ENCODE peak calls at places on chromosomes 11 and 22, in four cellular contexts. X is K562, H is right lobe of liver, J is body of pancreas. L is an unnamed sample. For H3K9me3, the result is how much of the 10 kb centered on the place peaks cover.

GRCh38 chr11:115279831-115280761 is 224.1 kb downstream of the CADM1 start:
- ATAC-seq in X (no peak), H (no peak), J (no peak), L (no peak)

GRCh38 chr11:82960779-82961143 is 59.2 kb downstream of the DDIAS start:
- ATAC-seq in X (no peak), H (no peak), J (no peak), L (no peak)

GRCh38 chr22:45007247-45007945 is 2.4 kb downstream of the PHF21B start:
- ATAC-seq in X (peak), H (no peak), J (peak), L (peak)

GRCh38 chr11:12123799-12124198 is 13.4 kb downstream of the MICAL2 start:
- ATAC-seq in X (no peak), H (no peak), J (no peak), L (no peak)

GRCh38 chr22:46057762-46058420 is 80.9 kb upstream of the WNT7B start:
- ATAC-seq in X (peak), H (peak), J (peak), L (no peak)

GRCh38 chr22:47621253-47621652 is 858.8 kb downstream of the TBC1D22A start:
- ATAC-seq in X (no peak), H (no peak), J (no peak), L (no peak)

GRCh38 chr11:704799-705645 is 1.0 kb upstream of the EPS8L2 start:
- ATAC-seq in X (no peak), H (peak), J (peak), L (no peak)

GRCh38 chr11:115760528-115760837 is 256.3 kb upstream of the CADM1 start:
- ATAC-seq in X (no peak), H (no peak), J (peak), L (peak)

GRCh38 chr22:26477341-26477731 is 6.2 kb downstream of the HPS4 start:
- ATAC-seq in X (no peak), H (no peak), J (no peak), L (no peak)

GRCh38 chr22:36586250-36586649 is 57.3 kb upstream of the EIF3D start:
- ATAC-seq in X (no peak), H (no peak), J (no peak), L (no peak)

GRCh38 chr11:74138572-74138971 is 32.2 kb downstream of the C2CD3 start:
- ATAC-seq in X (peak), H (no peak), J (peak), L (peak)

GRCh38 chr11:119154178-119154577 is 5.3 kb downstream of the ABCG4 start:
- ATAC-seq in X (peak), H (no peak), J (no peak), L (no peak)

GRCh38 chr11:119155733-119156492 is 7.1 kb downstream of the ABCG4 start:
- ATAC-seq in X (peak), H (no peak), J (no peak), L (no peak)

GRCh38 chr11:119152043-119152442 is 3.2 kb downstream of the ABCG4 start:
- ATAC-seq in X (no peak), H (no peak), J (no peak), L (no peak)

GRCh38 chr11:119152604-119153003 is 3.8 kb downstream of the ABCG4 start:
- ATAC-seq in X (no peak), H (no peak), J (no peak), L (no peak)

GRCh38 chr11:119153049-119153818 is 4.4 kb downstream of the ABCG4 start:
- ATAC-seq in X (peak), H (no peak), J (no peak), L (no peak)
- TF ChIP-seq CTCF in X (peak), H (no peak), J (no peak), L (no peak)

GRCh38 chr22:23893446-23893956 is 682 bp upstream of the MIF start:
- ATAC-seq in X (no peak), H (no peak), J (no peak), L (no peak)

GRCh38 chr22:23896166-23896522 is 2.0 kb downstream of the MIF start:
- ATAC-seq in X (no peak), H (no peak), J (no peak), L (no peak)

GRCh38 chr22:23895599-23896144 is 1.5 kb downstream of the MIF start:
- ATAC-seq in X (no peak), H (no peak), J (no peak), L (no peak)

GRCh38 chr22:23893957-23894709 is at the start of gene MIF:
- ATAC-seq in X (peak), H (peak), J (peak), L (peak)

DNA sequence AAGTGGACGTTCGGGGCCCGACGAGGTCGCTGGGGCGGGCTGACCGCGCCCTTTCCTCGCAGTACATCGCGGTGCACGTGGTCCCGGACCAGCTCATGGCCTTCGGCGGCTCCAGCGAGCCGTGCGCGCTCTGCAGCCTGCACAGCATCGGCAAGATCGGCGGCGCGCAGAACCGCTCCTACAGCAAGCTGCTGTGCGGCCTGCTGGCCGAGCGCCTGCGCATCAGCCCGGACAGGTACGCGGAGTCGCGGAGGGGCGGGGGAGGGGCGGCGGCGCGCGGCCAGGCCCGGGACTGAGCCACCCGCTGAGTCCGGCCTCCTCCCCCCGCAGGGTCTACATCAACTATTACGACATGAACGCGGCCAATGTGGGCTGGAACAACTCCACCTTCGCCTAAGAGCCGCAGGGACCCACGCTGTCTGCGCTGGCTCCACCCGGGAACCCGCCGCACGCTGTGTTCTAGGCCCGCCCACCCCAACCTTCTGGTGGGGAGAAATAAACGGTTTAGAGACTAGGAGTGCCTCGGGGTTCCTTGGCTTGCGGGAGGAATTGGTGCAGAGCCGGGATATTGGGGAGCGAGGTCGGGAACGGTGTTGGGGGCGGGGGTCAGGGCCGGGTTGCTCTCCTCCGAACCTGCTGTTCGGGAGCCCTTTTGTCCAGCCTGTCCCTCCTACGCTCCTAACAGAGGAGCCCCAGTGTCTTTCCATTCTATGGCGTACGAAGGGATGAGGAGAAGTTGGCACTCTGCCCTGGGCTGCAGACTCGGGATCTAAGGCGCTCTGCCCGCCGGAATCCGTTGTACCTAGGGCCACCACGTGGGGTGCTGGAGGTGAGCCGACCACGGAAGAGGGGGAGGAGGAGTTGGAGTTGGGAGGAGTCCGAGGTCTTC is 771 bp downstream of the MIF start:
- ATAC-seq in X (peak), H (peak), J (peak), L (peak)
- TF ChIP-seq POLR2A in X (peak), H (no peak), J (no peak), L (no peak)

DNA sequence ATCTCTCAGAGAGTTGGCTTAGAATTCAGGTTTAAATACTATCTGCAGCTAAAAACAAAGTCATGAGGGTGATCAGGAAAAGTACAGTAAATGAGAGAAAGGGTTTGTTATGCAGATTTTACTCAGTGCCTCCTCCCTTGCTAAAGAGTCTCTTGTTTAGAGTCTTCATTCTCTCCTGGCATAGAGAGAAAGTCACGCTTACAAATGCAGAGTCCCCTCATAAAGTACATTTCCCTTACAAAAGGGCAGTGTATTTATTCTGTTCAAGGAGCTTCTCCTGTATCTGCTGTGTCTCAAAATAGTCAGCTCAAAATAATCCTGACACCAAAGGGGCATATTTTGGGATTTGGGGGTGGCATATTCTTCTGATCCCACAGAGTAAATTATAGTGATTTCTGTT is 102.8 kb downstream of the MTNR1B start:
- ATAC-seq in X (no peak), H (no peak), J (no peak), L (no peak)
- H3K9me3 ChIP-seq in X (under half), H (under half), J (under half), L (under half)

GRCh38 chr11:64040684-64041267 is 5.0 kb downstream of the FLRT1 start:
- ATAC-seq in X (peak), H (peak), J (no peak), L (no peak)

GRCh38 chr11:64039012-64039665 is 3.4 kb downstream of the FLRT1 start:
- ATAC-seq in X (no peak), H (no peak), J (no peak), L (no peak)

GRCh38 chr11:64043545-64043944 is 7.8 kb downstream of the FLRT1 start:
- ATAC-seq in X (no peak), H (no peak), J (no peak), L (no peak)

GRCh38 chr11:64042301-64042700 is 6.6 kb downstream of the FLRT1 start:
- ATAC-seq in X (peak), H (peak), J (no peak), L (no peak)

GRCh38 chr11:64041846-64042245 is 6.1 kb downstream of the FLRT1 start:
- ATAC-seq in X (no peak), H (no peak), J (no peak), L (no peak)
- TF ChIP-seq CTCF in X (no peak), H (no peak), J (no peak), L (no peak)

GRCh38 chr11:130897262-130898182 is 18.8 kb downstream of the SNX19 start:
- ATAC-seq in X (no peak), H (peak), J (peak), L (peak)
- TF ChIP-seq POLR2A in X (no peak), H (no peak), J (no peak), L (no peak)

GRCh38 chr11:69137148-69137844 is 18.4 kb upstream of the SMIM38 start:
- ATAC-seq in X (no peak), H (no peak), J (no peak), L (no peak)
- H3K9me3 ChIP-seq in X (under half), H (under half), J (under half), L (under half)

GRCh38 chr22:20092477-20092854 is 12.4 kb downstream of the DGCR8 start:
- ATAC-seq in X (no peak), H (no peak), J (no peak), L (no peak)
- TF ChIP-seq CTCF in X (no peak), H (no peak), J (no peak), L (no peak)